ENCODE peak calls at places on chromosomes 2 and 18, in five cellular contexts. T, P, N, V and L are unnamed samples. For H3K4me1, the result is how much of the 10 kb centered on the place peaks cover.

GRCh38 chr2:224793961-224794360 is 77.8 kb upstream of the CCDC195 start:
- DNase-seq in P (no peak), V (no peak), T (no peak), N (peak), L (peak)

GRCh38 chr18:28045176-28045810 is 131.6 kb downstream of the CDH2 start:
- DNase-seq in T (no peak), N (no peak), P (no peak), V (no peak), L (no peak)

GRCh38 chr2:11375025-11375688 is 30.7 kb upstream of the ROCK2 start:
- DNase-seq in V (no peak), N (no peak), P (no peak), T (no peak), L (no peak)

GRCh38 chr2:224311226-224311625 is 90.7 kb downstream of the FAM124B start:
- DNase-seq in T (no peak), P (no peak), V (no peak), N (no peak), L (no peak)

GRCh38 chr2:167215595-167215994 is 327.3 kb downstream of the XIRP2 start:
- DNase-seq in P (no peak), T (no peak), N (no peak), V (no peak), L (no peak)

GRCh38 chr2:48471048-48471474 is 58.9 kb upstream of the STON1 start:
- DNase-seq in V (no peak), T (peak), P (no peak), N (peak), L (no peak)

GRCh38 chr2:128374001-128374710 is 55.5 kb upstream of the HS6ST1 start:
- DNase-seq in T (no peak), N (no peak), P (peak), V (no peak), L (peak)

GRCh38 chr2:147696426-147696825 is 148.4 kb upstream of the ACVR2A start:
- DNase-seq in V (no peak), P (no peak), T (no peak), N (no peak), L (no peak)

GRCh38 chr2:216490061-216490460 is 8.6 kb upstream of the RPL37A start:
- DNase-seq in N (no peak), V (no peak), P (no peak), T (no peak), L (no peak)

GRCh38 chr2:231387904-231388724 is 7.4 kb upstream of the B3GNT7 start:
- DNase-seq in T (no peak), V (no peak), N (peak), P (peak), L (no peak)

GRCh38 chr2:31347788-31348187 is 66.8 kb downstream of the XDH start:
- DNase-seq in N (no peak), T (no peak), V (no peak), P (no peak), L (no peak)

GRCh38 chr18:40293311-40293710 is 1661.7 kb upstream of the PIK3C3 start:
- DNase-seq in T (no peak), P (no peak), V (no peak), N (no peak), L (no peak)

GRCh38 chr2:151791545-151791944 is 36.7 kb downstream of the ARL5A start:
- DNase-seq in N (no peak), T (no peak), V (no peak), P (no peak), L (no peak)

GRCh38 chr2:121045245-121045644 is 239.8 kb downstream of the TFCP2L1 start:
- DNase-seq in N (no peak), P (no peak), T (no peak), V (no peak), L (no peak)

GRCh38 chr2:217989221-217989948 is 13.4 kb downstream of the TNS1 start:
- DNase-seq in P (peak), V (no peak), T (no peak), N (no peak), L (no peak)

GRCh38 chr2:99651930-99652670 is 162.3 kb upstream of the REV1 start:
- DNase-seq in T (no peak), P (no peak), N (no peak), V (no peak), L (no peak)

GRCh38 chr2:241981076-241981700 is 111.7 kb downstream of the RTP5 start:
- DNase-seq in N (no peak), V (no peak), T (no peak), P (no peak), L (no peak)

GRCh38 chr2:71602581-71602980 is 149.2 kb downstream of the DYSF start:
- DNase-seq in V (no peak), T (no peak), N (no peak), P (peak), L (no peak)

GRCh38 chr2:100211517-100211916 is 69.1 kb upstream of the AFF3 start:
- DNase-seq in P (no peak), T (no peak), N (no peak), V (no peak), L (no peak)

GRCh38 chr2:8714971-8715370 is 33.1 kb downstream of the ID2 start:
- DNase-seq in V (no peak), P (no peak), N (no peak), T (no peak), L (no peak)

GRCh38 chr18:70490008-70490933 is 201.4 kb downstream of the SOCS6 start:
- DNase-seq in N (peak), T (peak), V (peak), P (no peak), L (no peak)

GRCh38 chr18:68662779-68663178 is 52.1 kb downstream of the TMX3 start:
- DNase-seq in V (no peak), N (no peak), P (no peak), T (no peak), L (no peak)

GRCh38 chr2:109454764-109455394 is 158.9 kb downstream of the SEPTIN10 start:
- DNase-seq in T (no peak), N (no peak), P (no peak), V (no peak), L (no peak)

GRCh38 chr18:8553611-8553924 is 55.7 kb upstream of the RAB12 start:
- DNase-seq in V (no peak), P (no peak), N (no peak), T (no peak), L (no peak)

GRCh38 chr2:239267411-239267941 is 133.3 kb downstream of the HDAC4 start:
- DNase-seq in T (peak), N (peak), V (peak), P (no peak), L (peak)

GRCh38 chr2:210162466-210163124 is 8.6 kb downstream of the KANSL1L start:
- DNase-seq in V (no peak), N (no peak), P (no peak), T (no peak), L (no peak)

GRCh38 chr2:42792087-42792582 is 248 bp downstream of the HAAO start:
- DNase-seq in V (no peak), P (no peak), T (no peak), N (no peak), L (no peak)

GRCh38 chr2:15410884-15411283 is 150.2 kb downstream of the NBAS start:
- DNase-seq in T (no peak), V (no peak), N (no peak), P (no peak), L (no peak)

GRCh38 chr2:217887841-217888665 is 114.7 kb downstream of the TNS1 start:
- DNase-seq in T (no peak), N (peak), P (peak), V (no peak), L (no peak)

GRCh38 chr18:50009772-50010171 is 185.2 kb downstream of the MYO5B start:
- DNase-seq in T (peak), P (no peak), N (peak), V (peak), L (no peak)

GRCh38 chr18:55401638-55402191 is 186.3 kb downstream of the TCF4 start:
- DNase-seq in N (peak), P (no peak), V (no peak), T (no peak), L (peak)
- H3K4me1 ChIP-seq in N (half or more), P (under half), V (under half), T (under half), L (under half)

GRCh38 chr2:27495840-27496356 is 741 bp upstream of the GCKR start:
- DNase-seq in P (no peak), N (no peak), V (no peak), T (no peak), L (no peak)

GRCh38 chr2:27494944-27495554 is at the start of gene FNDC4:
- DNase-seq in V (no peak), T (no peak), N (peak), P (peak), L (no peak)

GRCh38 chr2:27494284-27494943 is 586 bp downstream of the FNDC4 start:
- DNase-seq in V (no peak), N (peak), P (peak), T (no peak), L (peak)

GRCh38 chr2:27492557-27492956 is 2.4 kb downstream of the FNDC4 start:
- DNase-seq in N (no peak), P (no peak), V (no peak), T (no peak), L (no peak)

DNA sequence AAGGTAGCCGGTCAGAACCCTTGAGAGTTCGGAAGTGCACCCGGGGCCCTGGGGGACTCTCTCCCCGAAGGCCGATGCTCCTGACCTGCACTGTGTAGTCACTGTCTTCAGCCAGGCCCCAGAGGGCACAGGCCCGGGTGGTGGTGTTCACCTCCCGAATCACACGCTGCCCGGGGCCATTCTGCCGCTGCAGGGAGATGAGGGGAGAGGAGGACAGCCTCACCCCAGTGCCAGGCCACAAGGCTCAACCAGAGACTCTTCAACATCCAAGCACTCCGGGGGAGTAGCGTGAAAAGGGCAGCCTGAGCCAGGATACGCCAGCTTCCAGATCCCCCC is 1.1 kb downstream of the FNDC4 start:
- DNase-seq in V (no peak), T (no peak), N (no peak), P (no peak), L (peak)
- H3K4me3 ChIP-seq in V (no peak), T (no peak), N (no peak), P (no peak), L (no peak)

GRCh38 chr2:47043891-47044239 is 111.2 kb downstream of the STPG4 start:
- DNase-seq in V (no peak), P (no peak), T (no peak), N (no peak), L (no peak)

GRCh38 chr2:47041065-47041464 is 114.0 kb downstream of the STPG4 start:
- DNase-seq in P (peak), V (no peak), T (no peak), N (peak), L (no peak)

GRCh38 chr2:47043142-47043890 is 111.8 kb downstream of the STPG4 start:
- DNase-seq in N (peak), V (no peak), T (no peak), P (no peak), L (peak)

GRCh38 chr2:47040662-47041061 is 114.4 kb downstream of the STPG4 start:
- DNase-seq in V (no peak), P (no peak), N (no peak), T (no peak), L (no peak)

DNA sequence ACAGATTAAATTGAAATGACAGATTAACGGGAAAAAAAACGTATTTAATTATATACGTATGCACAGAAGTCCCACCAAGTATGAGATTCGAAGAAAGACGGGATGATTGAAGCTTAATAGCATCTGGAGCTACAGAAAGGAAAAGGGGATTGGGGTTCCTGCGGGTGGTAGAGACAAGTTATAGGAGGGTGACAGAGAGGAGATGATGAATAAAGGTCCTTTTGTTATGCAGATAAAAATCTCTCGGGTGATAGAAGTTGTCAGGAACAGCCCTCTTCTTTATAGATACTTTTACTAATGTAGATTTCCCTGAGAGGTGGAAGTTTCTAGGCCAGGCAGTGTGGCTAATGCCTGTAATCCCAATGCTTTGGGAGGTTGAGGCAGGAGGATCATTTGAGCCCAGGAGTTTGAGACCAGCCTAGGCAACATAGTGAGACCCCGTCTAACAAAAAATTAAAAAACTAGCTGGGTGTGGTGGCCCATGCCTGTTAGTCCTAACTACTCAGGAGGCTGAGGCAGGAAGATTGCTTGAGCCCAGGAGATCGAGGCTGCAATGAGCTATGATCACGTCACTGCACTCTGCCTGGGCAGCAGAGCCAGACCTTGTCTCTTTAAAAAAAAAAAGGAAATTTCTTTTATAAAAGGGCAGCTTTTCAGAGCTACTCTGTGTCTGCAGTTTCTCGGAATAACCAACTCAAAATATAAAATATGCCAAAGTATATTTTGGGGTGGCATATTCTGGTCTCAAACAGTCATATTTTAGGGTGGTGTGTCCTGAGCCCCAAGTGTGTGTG is 113.0 kb downstream of the STPG4 start:
- DNase-seq in T (no peak), V (no peak), P (no peak), N (no peak), L (no peak)
- H3K27ac ChIP-seq in T (no peak), V (no peak), P (peak), N (no peak), L (peak)

DNA sequence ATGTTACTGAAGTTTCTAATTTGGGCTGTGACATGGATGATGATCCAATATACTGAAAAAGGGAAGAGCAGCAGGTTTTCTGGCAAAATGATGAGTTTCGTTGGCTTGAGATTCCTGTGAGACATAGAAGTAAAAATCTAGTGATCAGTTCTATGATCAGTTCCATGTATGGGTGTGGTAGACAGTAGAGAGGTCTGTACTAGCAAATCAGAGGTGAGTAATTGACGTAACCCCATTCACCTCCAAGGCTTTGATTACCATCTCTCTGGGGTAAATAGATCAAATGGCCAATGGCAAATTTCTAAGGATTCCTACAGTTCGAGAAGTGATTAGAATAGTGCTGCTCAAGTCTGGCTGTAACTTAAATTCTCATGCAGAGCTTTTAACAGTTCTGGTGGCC is 6.4 kb downstream of the ITGA4 start:
- DNase-seq in P (no peak), N (no peak), T (no peak), V (no peak), L (no peak)
- H3K4me1 ChIP-seq in P (under half), N (under half), T (under half), V (under half), L (under half)

GRCh38 chr18:48933578-48934399 is 17.0 kb downstream of the SMAD7 start:
- DNase-seq in V (no peak), N (peak), T (peak), P (no peak), L (no peak)
- H3K4me3 ChIP-seq in V (peak), N (peak), T (peak), P (peak), L (no peak)

GRCh38 chr18:54947115-54947514 is 12.1 kb downstream of the CCDC68 start:
- DNase-seq in T (no peak), P (no peak), N (peak), V (no peak), L (no peak)

GRCh38 chr18:54949588-54949987 is 9.7 kb downstream of the CCDC68 start:
- DNase-seq in N (no peak), V (no peak), T (no peak), P (no peak), L (no peak)

GRCh38 chr18:54945726-54946125 is 13.5 kb downstream of the CCDC68 start:
- DNase-seq in V (no peak), P (no peak), N (no peak), T (no peak), L (no peak)

GRCh38 chr18:54948350-54948837 is 10.9 kb downstream of the CCDC68 start:
- DNase-seq in T (no peak), N (no peak), V (no peak), P (no peak), L (no peak)

DNA sequence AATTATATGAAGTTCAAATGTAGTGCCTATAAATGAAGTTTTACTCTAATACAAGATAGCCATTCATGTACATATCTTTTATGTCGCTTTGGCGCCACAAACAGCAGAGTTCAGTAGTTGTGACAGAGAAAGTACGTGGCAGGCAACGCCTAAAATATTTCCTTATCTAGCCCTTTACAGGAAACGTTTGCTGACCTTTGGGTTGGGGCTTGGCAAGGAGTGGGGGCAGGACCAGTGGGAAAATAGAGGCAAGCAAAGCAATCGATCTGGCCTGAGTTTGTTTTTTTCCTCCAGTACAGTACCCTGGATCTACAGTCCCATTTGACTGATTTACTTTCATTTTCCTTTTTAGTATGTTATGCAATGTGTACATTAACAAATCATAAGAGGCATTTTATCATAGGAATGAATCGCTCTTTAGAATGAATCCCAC is 13.1 kb downstream of the CCDC68 start:
- DNase-seq in V (no peak), N (peak), P (no peak), T (peak), L (no peak)
- H3K27ac ChIP-seq in V (no peak), N (no peak), P (peak), T (no peak), L (no peak)

DNA sequence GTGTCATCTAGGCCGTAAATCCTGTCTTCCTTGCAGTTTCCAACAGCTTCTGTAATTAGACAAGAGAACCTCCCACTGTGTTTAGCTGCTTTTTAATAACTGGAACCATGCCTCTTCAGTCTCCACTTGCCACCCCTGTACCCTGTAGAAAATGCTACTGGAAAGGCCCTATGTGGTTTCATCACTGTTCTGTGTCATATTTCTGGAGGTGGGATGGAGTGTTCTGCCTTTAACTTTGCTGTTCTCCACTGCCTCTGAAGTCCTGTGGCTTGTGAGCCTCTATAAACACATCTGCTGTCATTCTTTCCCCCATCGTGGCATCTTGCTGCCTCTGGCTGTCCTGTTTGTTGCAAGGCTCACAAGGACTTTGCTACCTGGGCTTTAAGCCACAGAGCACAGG is 17.9 kb downstream of the MGAT5 start:
- DNase-seq in N (no peak), P (no peak), V (no peak), T (no peak), L (no peak)
- H3K4me1 ChIP-seq in N (half or more), P (under half), V (half or more), T (under half), L (under half)

GRCh38 chr2:61950571-61951315 is 45.3 kb downstream of the COMMD1 start:
- DNase-seq in N (no peak), P (no peak), T (no peak), V (no peak), L (no peak)
- H3K4me3 ChIP-seq in N (no peak), P (no peak), T (no peak), V (no peak), L (no peak)